ENCODE peak calls at places on chromosomes 3 and 15, in six cellular contexts. K is uterus, X is HCT116, T is Peyer's patch, I is ovary, R is heart left ventricle. W is an unnamed sample.
A peak's percentile ranks its signal among the peaks of the same experiment; 100 is the strongest.

GRCh38 chr3:53804697-53805462 is 41.3 kb downstream of the CHDH start:
- DNase-seq in K (peak; percentile 28), X (peak; percentile 8), T (peak; percentile 33), I (no peak), R (no peak), W (no peak)

GRCh38 chr15:36590838-36591237 is 11.4 kb downstream of the CDIN1 start:
- DNase-seq in K (no peak), X (no peak), T (no peak), I (no peak), R (no peak), W (no peak)

GRCh38 chr3:72155391-72156064 is 370.6 kb upstream of the PROK2 start:
- DNase-seq in K (peak; percentile 86), X (no peak), T (peak; percentile 69), I (peak; percentile 67), R (no peak), W (peak; percentile 37)

GRCh38 chr3:166446291-166446690 is 609.1 kb upstream of the BCHE start:
- DNase-seq in K (no peak), X (no peak), T (no peak), I (no peak), R (no peak), W (no peak)

GRCh38 chr3:178646205-178646604 is 110.0 kb downstream of the KCNMB2 start:
- DNase-seq in K (no peak), X (no peak), T (no peak), I (no peak), R (no peak), W (no peak)

GRCh38 chr3:64462203-64463120 is 225.3 kb downstream of the ADAMTS9 start:
- DNase-seq in K (no peak), X (no peak), T (no peak), I (no peak), R (no peak), W (no peak)

GRCh38 chr15:76987276-76987675 is 7.7 kb upstream of the PSTPIP1 start:
- DNase-seq in K (no peak), X (no peak), T (no peak), I (no peak), R (no peak), W (no peak)

GRCh38 chr3:128473180-128473519 is 6.5 kb upstream of the DNAJB8 start:
- DNase-seq in K (no peak), X (no peak), T (no peak), I (no peak), R (no peak), W (no peak)

GRCh38 chr3:113405180-113405579 is 36.1 kb downstream of the CFAP44 start:
- DNase-seq in K (no peak), X (no peak), T (no peak), I (no peak), R (no peak), W (no peak)

GRCh38 chr3:52372822-52373504 is 56.8 kb downstream of the DNAH1 start:
- DNase-seq in K (no peak), X (no peak), T (peak; percentile 82), I (no peak), R (peak; percentile 51), W (no peak)

GRCh38 chr3:46468758-46469600 is 4.3 kb upstream of the LTF start:
- DNase-seq in K (no peak), X (no peak), T (no peak), I (no peak), R (peak; percentile 41), W (no peak)

GRCh38 chr3:137792633-137793271 is 28.6 kb downstream of the SOX14 start:
- DNase-seq in K (no peak), X (peak; percentile 34), T (no peak), I (peak; percentile 28), R (no peak), W (no peak)

GRCh38 chr15:75577401-75578205 is 1.5 kb downstream of the PTPN9 start:
- DNase-seq in K (no peak), X (no peak), T (peak; percentile 40), I (no peak), R (no peak), W (no peak)

GRCh38 chr3:154273381-154273780 is 50.9 kb downstream of the DHX36 start:
- DNase-seq in K (no peak), X (no peak), T (no peak), I (no peak), R (no peak), W (no peak)

GRCh38 chr3:36993326-36994283 is at the start of gene MLH1:
- DNase-seq in K (peak; percentile 100), X (peak; percentile 100), T (peak; percentile 100), I (peak; percentile 98), R (peak; percentile 94), W (peak; percentile 100)

GRCh38 chr3:182794455-182794773 is 1.1 kb downstream of the ATP11B start:
- DNase-seq in K (no peak), X (no peak), T (no peak), I (no peak), R (no peak), W (no peak)

GRCh38 chr15:48250640-48251076 is 44.6 kb downstream of the SLC12A1 start:
- DNase-seq in K (no peak), X (peak; percentile 51), T (no peak), I (peak; percentile 30), R (peak; percentile 9), W (no peak)

GRCh38 chr3:139564290-139564861 is 24.8 kb upstream of the RBP1 start:
- DNase-seq in K (no peak), X (peak; percentile 8), T (no peak), I (peak; percentile 40), R (no peak), W (no peak)

GRCh38 chr3:126261037-126261436 is 80.7 kb upstream of the ALDH1L1 start:
- DNase-seq in K (peak; percentile 84), X (no peak), T (peak; percentile 65), I (peak; percentile 74), R (no peak), W (no peak)

GRCh38 chr3:120066634-120067033 is 27.6 kb downstream of the GSK3B start:
- DNase-seq in K (no peak), X (no peak), T (no peak), I (no peak), R (no peak), W (no peak)

GRCh38 chr3:120059081-120059864 is 35.0 kb downstream of the GSK3B start:
- DNase-seq in K (no peak), X (no peak), T (no peak), I (no peak), R (no peak), W (no peak)

GRCh38 chr3:120067090-120067489 is 27.2 kb downstream of the GSK3B start:
- DNase-seq in K (no peak), X (no peak), T (no peak), I (no peak), R (no peak), W (no peak)

GRCh38 chr3:120064641-120065040 is 29.6 kb downstream of the GSK3B start:
- DNase-seq in K (no peak), X (no peak), T (no peak), I (no peak), R (no peak), W (no peak)

DNA sequence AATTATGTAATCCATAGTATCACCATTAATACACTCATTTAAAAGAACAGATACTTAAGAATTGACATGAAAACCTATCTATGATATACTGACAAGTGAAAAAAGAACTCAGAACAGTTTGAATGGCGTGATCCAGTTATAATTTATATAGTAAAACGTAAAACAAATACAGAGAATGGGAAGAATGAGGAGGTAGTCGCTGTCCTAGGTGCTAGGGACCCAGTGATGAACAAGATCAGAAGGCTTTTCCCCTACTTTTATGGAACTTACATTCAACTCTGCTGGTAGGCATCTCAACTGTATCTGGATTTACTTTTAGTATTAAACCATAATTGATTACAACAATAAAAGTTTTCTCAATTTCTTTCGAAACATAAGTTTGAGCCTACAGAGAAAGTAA is 31.8 kb downstream of the GSK3B start:
- DNase-seq in K (no peak), X (no peak), T (no peak), I (no peak), R (no peak), W (no peak)
- H3K27me3 ChIP-seq in K (no peaks in the 10 kb centered on the region), X (no peaks in the 10 kb centered on the region), T (no peaks in the 10 kb centered on the region), I (no peaks in the 10 kb centered on the region), R (no peaks in the 10 kb centered on the region), W (no peaks in the 10 kb centered on the region)

DNA sequence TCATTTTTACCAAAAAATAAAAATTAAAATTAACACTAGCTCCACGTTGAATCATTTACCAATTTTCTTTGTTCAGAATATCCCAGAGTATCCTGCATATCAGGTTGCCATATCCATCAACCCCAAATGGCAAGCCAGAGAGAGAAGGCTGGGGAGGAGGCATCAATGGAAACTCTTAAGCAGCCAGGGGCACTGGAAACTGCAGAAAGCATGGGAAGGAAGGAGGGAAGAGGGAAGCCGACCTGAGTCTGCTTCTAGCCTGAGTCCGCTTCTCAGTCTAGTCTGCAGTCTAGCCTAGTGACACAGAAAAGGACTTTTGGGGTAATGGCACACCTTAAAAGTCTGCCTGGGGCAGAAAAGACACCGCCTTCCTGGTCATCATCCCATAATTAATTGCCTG is 1.6 kb upstream of the MTHFS start:
- DNase-seq in K (no peak), X (no peak), T (no peak), I (no peak), R (no peak), W (no peak)
- TF ChIP-seq POLR2A in K (no peak), X (no peak), T (no peak), I (no peak), R (no peak), W (no peak)

GRCh38 chr3:115098354-115099073 is 48.6 kb downstream of the ZBTB20 start:
- DNase-seq in K (no peak), X (no peak), T (no peak), I (no peak), R (no peak), W (no peak)

GRCh38 chr3:115100172-115100571 is 46.9 kb downstream of the ZBTB20 start:
- DNase-seq in K (no peak), X (no peak), T (no peak), I (no peak), R (peak; percentile 31), W (no peak)

GRCh38 chr3:115100806-115101205 is 46.3 kb downstream of the ZBTB20 start:
- DNase-seq in K (no peak), X (no peak), T (no peak), I (no peak), R (no peak), W (no peak)

GRCh38 chr3:115095236-115095635 is 51.9 kb downstream of the ZBTB20 start:
- DNase-seq in K (no peak), X (no peak), T (no peak), I (no peak), R (no peak), W (no peak)

GRCh38 chr3:115099115-115099884 is 47.8 kb downstream of the ZBTB20 start:
- DNase-seq in K (no peak), X (no peak), T (no peak), I (no peak), R (no peak), W (no peak)
- H3K4me3 ChIP-seq in K (peak overlapping the region; percentile 28), X (no peak overlapping the region), T (no peak overlapping the region), I (peak overlapping the region; percentile 21), R (peak overlapping the region; percentile 45), W (peak overlapping the region; percentile 50)

GRCh38 chr3:185270956-185271332 is 17.1 kb upstream of the EHHADH start:
- DNase-seq in K (no peak), X (no peak), T (no peak), I (no peak), R (no peak), W (no peak)
- H3K27me3 ChIP-seq in K (peaks cover 4% of the 10 kb centered on the region), X (peaks cover 24% of the 10 kb centered on the region), T (no peaks in the 10 kb centered on the region), I (no peaks in the 10 kb centered on the region), R (peaks cover 29% of the 10 kb centered on the region), W (peaks cover 12% of the 10 kb centered on the region)

W was measured in breast epithelium.